ENCODE peak calls at places on chromosomes 7 and 10, in four cellular contexts. I, D, S and T are unnamed samples. For H3K4me1, the result is how much of the 10 kb centered on the place peaks cover.

GRCh38 chr7:24965831-24966708 is 13.9 kb downstream of the OSBPL3 start:
- DNase-seq in I (no peak), D (peak), S (no peak), T (peak)

GRCh38 chr10:76882245-76882644 is 755.4 kb downstream of the KCNMA1 start:
- DNase-seq in I (no peak), D (no peak), S (no peak), T (no peak)

GRCh38 chr10:649798-650690 is 39.4 kb downstream of the DIP2C start:
- DNase-seq in I (no peak), D (no peak), S (no peak), T (peak)

GRCh38 chr10:90650858-90651257 is 207.0 kb downstream of the HTR7 start:
- DNase-seq in I (no peak), D (no peak), S (no peak), T (no peak)

GRCh38 chr10:53664620-53665019 is 892.0 kb upstream of the MBL2 start:
- DNase-seq in I (no peak), D (peak), S (no peak), T (peak)

GRCh38 chr10:98478430-98479222 is 31.9 kb upstream of the HPS1 start:
- DNase-seq in I (no peak), D (no peak), S (no peak), T (no peak)

GRCh38 chr7:8991159-8991558 is 557.8 kb downstream of the NXPH1 start:
- DNase-seq in I (no peak), D (no peak), S (no peak), T (no peak)

GRCh38 chr10:31242902-31243301 is 76.1 kb upstream of the ZEB1 start:
- DNase-seq in I (peak), D (peak), S (no peak), T (no peak)

GRCh38 chr10:12077580-12078180 is 8.9 kb downstream of the DHTKD1 start:
- DNase-seq in I (no peak), D (no peak), S (no peak), T (no peak)

GRCh38 chr7:21898265-21898930 is 47.3 kb downstream of the CDCA7L start:
- DNase-seq in I (no peak), D (no peak), S (no peak), T (no peak)

DNA sequence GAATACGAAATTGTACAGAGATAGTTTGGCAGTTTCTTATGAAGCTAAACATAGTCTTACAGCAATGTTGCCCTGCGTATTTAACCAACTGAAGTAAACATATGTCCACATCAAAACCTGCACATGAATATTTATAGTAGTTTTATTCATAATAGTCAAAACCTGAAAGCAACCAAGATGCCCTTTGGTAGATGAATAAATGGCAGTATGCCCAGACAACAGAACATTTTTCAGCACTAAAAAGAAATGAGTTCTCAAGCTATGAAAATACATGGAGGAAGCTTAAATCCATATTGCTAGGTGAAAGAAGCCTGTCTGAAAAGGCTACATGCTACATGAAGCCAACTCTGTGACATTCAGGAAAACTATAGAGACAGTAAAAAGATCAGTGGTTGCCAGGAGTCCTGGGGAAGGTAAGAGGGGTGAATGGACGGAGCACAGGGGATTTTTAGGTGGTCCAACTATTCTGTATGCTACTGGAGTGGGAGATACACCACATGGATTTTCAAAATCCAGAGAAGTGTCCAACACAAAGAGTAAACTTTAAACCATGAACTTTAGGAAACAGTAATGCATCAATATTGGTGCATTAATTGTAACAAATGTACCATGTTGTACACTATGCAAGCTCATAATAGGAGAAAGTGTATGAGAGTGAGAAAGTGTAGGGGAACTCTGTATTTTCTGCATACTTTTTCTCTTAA is 17.6 kb downstream of the GPRIN2 start:
- DNase-seq in I (no peak), D (no peak), S (no peak), T (no peak)
- H3K4me3 ChIP-seq in I (no peak), D (no peak), S (no peak), T (no peak)

DNA sequence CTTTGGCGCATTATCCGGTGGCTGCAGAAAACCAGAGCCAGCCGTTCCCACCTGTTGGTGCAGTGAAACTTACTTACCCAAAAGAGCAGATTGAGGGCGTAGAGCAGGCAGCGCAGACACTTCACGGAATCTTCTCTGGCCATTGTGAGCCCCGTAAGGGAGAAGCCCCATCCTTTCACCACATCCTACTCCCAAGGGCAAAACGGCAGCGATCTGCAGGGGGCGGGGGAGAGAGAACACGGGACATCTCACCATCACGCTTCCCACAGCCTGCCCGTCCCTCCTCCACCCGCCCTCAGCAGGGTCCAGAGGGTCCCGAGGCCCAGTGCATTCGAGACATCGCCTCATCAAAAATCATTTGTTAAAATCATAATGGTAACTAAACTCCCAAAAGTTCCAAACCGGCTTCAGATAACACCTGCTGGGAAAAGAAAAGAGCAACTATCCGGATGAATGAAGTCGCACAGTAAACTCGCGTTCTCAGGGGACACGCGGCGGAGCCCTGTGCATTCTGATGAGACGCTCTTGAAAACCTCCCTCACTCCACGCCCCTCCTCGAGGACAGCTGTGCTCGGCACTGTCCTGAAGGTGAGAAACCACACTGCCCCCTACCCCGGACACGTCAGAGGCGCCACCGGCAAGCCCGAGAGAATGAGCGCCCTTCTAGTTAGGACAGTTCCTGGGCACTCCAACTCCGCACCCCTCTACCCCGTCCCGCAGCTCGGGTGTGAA is 1.2 kb downstream of the TSPAN12 start:
- DNase-seq in I (peak), D (peak), S (peak), T (peak)
- H3K9ac ChIP-seq in I (peak), D (peak), S (peak), T (peak)

GRCh38 chr10:80497187-80498038 is 40.3 kb upstream of the SH2D4B start:
- DNase-seq in I (no peak), D (peak), S (no peak), T (peak)
- H3K4me1 ChIP-seq in I (half or more), D (half or more), S (under half), T (under half)

GRCh38 chr10:102500621-102501149 is 1.8 kb downstream of the ACTR1A start:
- DNase-seq in I (no peak), D (no peak), S (no peak), T (no peak)
- H3K4me3 ChIP-seq in I (peak), D (no peak), S (no peak), T (no peak)

DNA sequence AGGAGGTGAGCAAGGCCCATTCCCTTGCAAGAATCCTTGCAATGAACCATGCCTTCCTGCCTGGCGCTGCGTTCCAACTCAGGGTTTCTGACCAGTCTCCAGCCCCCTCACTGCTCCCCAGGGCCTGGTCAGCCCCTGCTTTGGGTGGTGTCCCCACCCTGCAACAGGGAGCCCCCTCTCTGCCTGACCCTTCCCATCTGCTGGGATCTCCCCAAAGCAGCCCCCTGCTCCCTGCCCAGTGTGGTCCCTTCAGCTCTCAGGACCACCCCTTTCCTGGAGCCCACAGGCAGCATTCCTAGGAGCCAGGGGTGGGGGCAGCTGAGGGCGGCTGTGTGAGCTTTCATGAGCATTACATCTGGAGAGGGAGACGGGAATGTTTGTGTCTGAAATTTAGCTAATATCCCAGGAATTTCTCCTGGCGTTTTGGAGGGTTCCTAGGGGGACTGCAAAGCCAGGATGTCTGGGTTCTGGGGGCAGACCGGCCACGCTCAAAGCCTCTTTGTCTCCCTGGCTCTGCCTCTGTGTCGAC is 300.7 kb upstream of the ZMIZ1 start:
- DNase-seq in I (no peak), D (no peak), S (no peak), T (no peak)
- H3K9ac ChIP-seq in I (no peak), D (no peak), S (peak), T (no peak)

DNA sequence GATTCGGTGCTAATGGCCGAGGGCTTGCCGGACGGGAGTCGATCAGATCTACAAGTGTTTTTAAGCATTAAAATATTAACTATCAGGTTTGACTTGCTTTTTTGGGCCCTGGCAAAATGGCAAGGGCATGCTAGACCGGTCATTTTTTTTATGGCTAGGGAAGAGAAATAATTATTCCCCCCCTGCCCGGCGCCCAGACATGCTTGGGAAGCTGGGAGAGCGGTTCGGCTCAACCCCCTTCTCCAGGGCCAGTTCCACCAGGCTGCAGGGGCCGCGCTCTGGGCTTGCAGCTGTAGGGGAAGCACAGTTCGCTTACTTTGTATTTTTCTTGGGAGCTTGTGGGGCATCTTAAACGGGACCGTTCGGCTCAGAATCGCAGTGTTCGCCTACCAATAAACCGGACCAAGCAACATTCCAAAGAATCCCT is 3.0 kb downstream of the TCF7L2 start:
- DNase-seq in I (no peak), D (peak), S (no peak), T (peak)
- H3K4me1 ChIP-seq in I (half or more), D (under half), S (under half), T (under half)

GRCh38 chr10:124450010-124450782 is at the start of gene NKX1-2:
- DNase-seq in I (peak), D (no peak), S (peak), T (no peak)

GRCh38 chr10:124447741-124448466 is 1.9 kb downstream of the NKX1-2 start:
- DNase-seq in I (no peak), D (no peak), S (no peak), T (no peak)

GRCh38 chr10:124448696-124449169 is 1.1 kb downstream of the NKX1-2 start:
- DNase-seq in I (no peak), D (no peak), S (no peak), T (no peak)

GRCh38 chr10:124450783-124451057 is 885 bp upstream of the NKX1-2 start:
- DNase-seq in I (no peak), D (no peak), S (no peak), T (no peak)

DNA sequence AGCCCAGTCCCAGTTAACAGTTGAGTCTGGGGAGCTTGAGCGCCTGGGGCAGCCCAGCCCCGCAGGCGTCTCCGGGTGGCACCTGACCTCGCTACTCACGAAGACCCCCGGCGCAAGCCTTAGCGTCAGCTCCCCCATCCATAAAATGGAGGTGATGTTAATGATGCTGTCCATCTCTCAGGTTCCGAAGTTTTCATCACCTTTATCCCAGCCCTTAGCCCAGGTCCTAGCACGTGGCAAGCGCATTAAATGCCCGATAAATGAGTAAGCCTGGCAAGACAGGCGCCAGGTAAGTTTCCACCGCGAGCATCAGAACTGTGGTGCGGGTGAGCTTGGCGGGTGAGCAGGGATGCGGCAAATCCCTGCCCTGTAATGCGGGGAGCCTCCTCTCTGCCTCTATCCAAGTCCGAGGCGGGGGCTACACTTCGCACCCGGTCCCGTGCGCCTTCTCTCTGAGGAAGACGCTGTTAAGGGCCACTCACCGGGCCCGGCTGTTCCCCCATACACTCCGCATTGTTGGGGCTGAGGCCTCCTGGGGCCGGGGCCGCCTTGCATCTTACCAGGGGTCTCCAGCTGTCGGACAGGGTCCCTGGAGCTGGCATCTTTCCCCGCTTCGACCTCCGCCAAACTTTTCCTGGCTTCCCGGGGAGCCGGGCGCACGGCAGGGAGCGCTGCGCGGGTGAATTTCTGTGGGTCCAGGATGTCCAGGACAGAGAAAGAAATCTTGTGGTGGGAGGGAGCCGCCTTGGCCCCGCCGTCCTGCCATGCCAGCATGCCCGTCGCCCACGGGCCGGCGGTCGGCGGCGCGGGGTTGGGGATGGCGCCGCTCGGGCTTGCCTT is 445 bp downstream of the NKX1-2 start:
- DNase-seq in I (no peak), D (no peak), S (no peak), T (no peak)
- H3K4me3 ChIP-seq in I (peak), D (no peak), S (peak), T (no peak)